ENCODE peak calls at places on chromosome 13, in four cellular contexts. Z, M, V and C are unnamed samples.

GRCh38 chr13:64529874-64530485 is 2700.2 kb downstream of the PCDH9 start:
- ATAC-seq in Z (no peak), M (no peak), V (no peak), C (no peak)

GRCh38 chr13:101211261-101211660 is 205.0 kb downstream of the NALCN start:
- ATAC-seq in Z (no peak), M (no peak), V (no peak), C (peak)

GRCh38 chr13:99278843-99279242 is 20.7 kb upstream of the GPR18 start:
- ATAC-seq in Z (no peak), M (no peak), V (no peak), C (no peak)

GRCh38 chr13:50227356-50227755 is 212.1 kb downstream of the KCNRG start:
- ATAC-seq in Z (no peak), M (no peak), V (no peak), C (no peak)

GRCh38 chr13:24036115-24036514 is 124.4 kb upstream of the SPATA13 start:
- ATAC-seq in Z (no peak), M (no peak), V (no peak), C (peak)

GRCh38 chr13:98525852-98526512 is 50.9 kb downstream of the STK24 start:
- ATAC-seq in Z (no peak), M (no peak), V (no peak), C (no peak)

GRCh38 chr13:95698047-95698749 is 21.3 kb downstream of the DNAJC3 start:
- ATAC-seq in Z (no peak), M (no peak), V (peak), C (peak)

GRCh38 chr13:27533155-27533643 is 82.8 kb upstream of the MTIF3 start:
- ATAC-seq in Z (peak), M (peak), V (peak), C (peak)

GRCh38 chr13:108855737-108856387 is 226.5 kb downstream of the MYO16 start:
- ATAC-seq in Z (no peak), M (no peak), V (no peak), C (no peak)

GRCh38 chr13:69857188-69857821 is 250.3 kb upstream of the ATXN8OS start:
- ATAC-seq in Z (no peak), M (no peak), V (peak), C (peak)

GRCh38 chr13:102677122-102677521 is 17.7 kb downstream of the METTL21C start:
- ATAC-seq in Z (no peak), M (no peak), V (no peak), C (no peak)

GRCh38 chr13:113774177-113775107 is 15.4 kb downstream of the TMEM255B start:
- ATAC-seq in Z (no peak), M (no peak), V (no peak), C (peak)

GRCh38 chr13:100581504-100581903 is 7.1 kb downstream of the GGACT start:
- ATAC-seq in Z (peak), M (peak), V (no peak), C (no peak)

GRCh38 chr13:44565881-44566280 is 10.2 kb downstream of the TSC22D1 start:
- ATAC-seq in Z (no peak), M (no peak), V (no peak), C (no peak)

GRCh38 chr13:93848247-93848646 is 621.6 kb downstream of the GPC6 start:
- ATAC-seq in Z (no peak), M (no peak), V (no peak), C (no peak)

GRCh38 chr13:110161112-110161897 is 145.7 kb downstream of the COL4A1 start:
- ATAC-seq in Z (no peak), M (no peak), V (no peak), C (no peak)

GRCh38 chr13:23901365-23901764 is 4.1 kb upstream of the C1QTNF9B start:
- ATAC-seq in Z (peak), M (no peak), V (peak), C (no peak)

GRCh38 chr13:110652755-110653154 is 37.4 kb downstream of the NAXD start:
- ATAC-seq in Z (no peak), M (no peak), V (no peak), C (no peak)

GRCh38 chr13:112066624-112067004 is 335 bp upstream of the SOX1 start:
- ATAC-seq in Z (no peak), M (peak), V (no peak), C (no peak)

GRCh38 chr13:23844132-23844531 is 45.1 kb downstream of the MIPEP start:
- ATAC-seq in Z (no peak), M (no peak), V (no peak), C (no peak)

GRCh38 chr13:113848431-113849260 is 15.2 kb downstream of the GAS6 start:
- ATAC-seq in Z (no peak), M (no peak), V (peak), C (no peak)

GRCh38 chr13:39822437-39822836 is 167.0 kb downstream of the COG6 start:
- ATAC-seq in Z (no peak), M (no peak), V (no peak), C (no peak)

GRCh38 chr13:36783883-36784282 is 35.1 kb upstream of the RFXAP start:
- ATAC-seq in Z (no peak), M (no peak), V (no peak), C (no peak)

GRCh38 chr13:99165753-99166587 is 34.7 kb upstream of the UBAC2 start:
- ATAC-seq in Z (no peak), M (no peak), V (no peak), C (no peak)

GRCh38 chr13:44132710-44133109 is 240.9 kb upstream of the SERP2 start:
- ATAC-seq in Z (no peak), M (no peak), V (peak), C (peak)

GRCh38 chr13:23921451-23921888 is 24.2 kb upstream of the C1QTNF9B start:
- ATAC-seq in Z (no peak), M (no peak), V (peak), C (peak)

GRCh38 chr13:21812192-21812626 is 141.3 kb downstream of the FGF9 start:
- ATAC-seq in Z (no peak), M (no peak), V (no peak), C (no peak)

GRCh38 chr13:25286308-25286968 is 850 bp downstream of the MTMR6 start:
- ATAC-seq in Z (peak), M (peak), V (peak), C (peak)

GRCh38 chr13:99408703-99409000 is 92.6 kb upstream of the TM9SF2 start:
- ATAC-seq in Z (no peak), M (no peak), V (no peak), C (no peak)

GRCh38 chr13:111225810-111226546 is 94.5 kb upstream of the TEX29 start:
- ATAC-seq in Z (no peak), M (peak), V (no peak), C (no peak)

GRCh38 chr13:93758575-93758974 is 532.0 kb downstream of the GPC6 start:
- ATAC-seq in Z (no peak), M (no peak), V (no peak), C (peak)

GRCh38 chr13:61751039-61751438 is 335.4 kb upstream of the PCDH20 start:
- ATAC-seq in Z (no peak), M (no peak), V (no peak), C (no peak)

GRCh38 chr13:51240178-51240577 is 18.0 kb downstream of the FAM124A start:
- ATAC-seq in Z (no peak), M (no peak), V (no peak), C (no peak)

GRCh38 chr13:51003642-51004041 is 94.1 kb downstream of the RNASEH2B start:
- ATAC-seq in Z (no peak), M (no peak), V (no peak), C (no peak)